ENCODE peak calls at places on chromosomes 1 and 21, in eight cellular contexts. B is sigmoid colon, M is stomach, X is suprapubic skin, F is endothelial cell of umbilical vein, J is A549, O is GM12892, Q is K562. D is an unnamed sample.
A peak's percentile ranks its signal among the peaks of the same experiment; 100 is the strongest.

GRCh38 chr1:35184495-35185199 is 8.3 kb downstream of the SFPQ start:
- DNase-seq in M (no peak), B (no peak), X (no peak), J (no peak), O (no peak), Q (no peak), F (no peak), D (no peak)

GRCh38 chr1:184160236-184160635 is 108.7 kb downstream of the TSEN15 start:
- DNase-seq in M (no peak), Q (no peak), O (no peak), F (peak; percentile 9), B (no peak), J (peak; percentile 8), X (no peak), D (no peak)

GRCh38 chr1:155052412-155053400 is 1.6 kb downstream of the ADAM15 start:
- DNase-seq in J (peak; percentile 29), M (no peak), O (no peak), Q (peak; percentile 64), B (no peak), X (no peak), F (peak; percentile 59), D (no peak)

GRCh38 chr1:115168026-115168425 is 78.7 kb upstream of the TSPAN2 start:
- DNase-seq in F (no peak), M (no peak), O (no peak), J (no peak), Q (no peak), B (no peak), X (no peak), D (no peak)

GRCh38 chr1:67682659-67683197 is 2.3 kb upstream of the GADD45A start:
- DNase-seq in Q (peak; percentile 28), F (peak; percentile 59), B (no peak), J (peak; percentile 45), X (no peak), O (no peak), M (no peak), D (no peak)

GRCh38 chr1:1947493-1947892 is 28.4 kb upstream of the TMEM52 start:
- DNase-seq in Q (no peak), B (no peak), M (peak; percentile 69), O (no peak), X (no peak), F (no peak), J (no peak), D (no peak)

GRCh38 chr1:100671604-100672003 is 47.9 kb upstream of the VCAM1 start:
- DNase-seq in F (peak; percentile 50), X (no peak), M (no peak), B (no peak), Q (no peak), O (no peak), J (no peak), D (no peak)

GRCh38 chr1:220391426-220391825 is 119.2 kb upstream of the RAB3GAP2 start:
- DNase-seq in O (no peak), J (no peak), F (no peak), B (no peak), Q (no peak), X (no peak), M (no peak), D (no peak)

GRCh38 chr21:33441489-33442477 is 38.0 kb downstream of the TMEM50B start:
- DNase-seq in B (no peak), X (no peak), J (peak; percentile 87), Q (no peak), F (no peak), O (peak; percentile 32), M (no peak), D (peak; percentile 31)

GRCh38 chr1:87435484-87435883 is 106.8 kb downstream of the LMO4 start:
- DNase-seq in B (no peak), X (no peak), J (peak; percentile 8), Q (peak; percentile 65), O (no peak), M (no peak), F (no peak), D (no peak)

GRCh38 chr1:202221911-202222909 is 28.6 kb downstream of the LGR6 start:
- DNase-seq in O (no peak), M (no peak), X (no peak), F (no peak), B (no peak), Q (no peak), J (no peak), D (no peak)

GRCh38 chr1:168179411-168180147 is 817 bp downstream of the TIPRL start:
- DNase-seq in B (no peak), M (no peak), O (no peak), Q (peak; percentile 39), J (peak; percentile 10), F (no peak), X (no peak), D (no peak)

GRCh38 chr1:153778051-153778823 is 3.0 kb downstream of the SLC27A3 start:
- DNase-seq in F (no peak), J (no peak), M (no peak), B (no peak), O (no peak), X (no peak), Q (no peak), D (no peak)

GRCh38 chr1:72122099-72122893 is 160.0 kb downstream of the NEGR1 start:
- DNase-seq in J (no peak), X (no peak), Q (no peak), M (no peak), O (no peak), B (no peak), F (no peak), D (no peak)

GRCh38 chr21:33968082-33968997 is 52.7 kb upstream of the ATP5PO start:
- DNase-seq in M (no peak), X (no peak), O (no peak), B (no peak), J (peak; percentile 38), F (peak; percentile 97), Q (peak; percentile 58), D (no peak)

GRCh38 chr1:153608742-153609584 is 4.0 kb downstream of the S100A16 start:
- DNase-seq in B (peak; percentile 84), O (no peak), J (peak; percentile 88), F (peak; percentile 98), Q (peak; percentile 95), X (peak; percentile 85), M (peak; percentile 67), D (no peak)

GRCh38 chr1:3443759-3444697 is 10.4 kb upstream of the ARHGEF16 start:
- DNase-seq in X (no peak), F (no peak), M (no peak), Q (no peak), B (no peak), O (no peak), J (no peak), D (no peak)

GRCh38 chr1:15445390-15446122 is 7.3 kb downstream of the CTRC start:
- DNase-seq in Q (no peak), M (no peak), X (no peak), J (no peak), O (no peak), B (no peak), F (no peak), D (no peak)

GRCh38 chr1:15448877-15449462 is 7.6 kb upstream of the CELA2A start:
- DNase-seq in O (no peak), Q (no peak), J (no peak), F (no peak), X (no peak), M (no peak), B (no peak), D (no peak)

GRCh38 chr1:15443281-15443680 is 5.0 kb downstream of the CTRC start:
- DNase-seq in X (no peak), F (no peak), B (no peak), O (no peak), Q (no peak), M (no peak), J (no peak), D (no peak)

GRCh38 chr1:15444476-15445389 is 6.5 kb downstream of the CTRC start:
- DNase-seq in J (no peak), Q (peak; percentile 73), X (no peak), F (no peak), O (no peak), B (no peak), M (no peak), D (no peak)

DNA sequence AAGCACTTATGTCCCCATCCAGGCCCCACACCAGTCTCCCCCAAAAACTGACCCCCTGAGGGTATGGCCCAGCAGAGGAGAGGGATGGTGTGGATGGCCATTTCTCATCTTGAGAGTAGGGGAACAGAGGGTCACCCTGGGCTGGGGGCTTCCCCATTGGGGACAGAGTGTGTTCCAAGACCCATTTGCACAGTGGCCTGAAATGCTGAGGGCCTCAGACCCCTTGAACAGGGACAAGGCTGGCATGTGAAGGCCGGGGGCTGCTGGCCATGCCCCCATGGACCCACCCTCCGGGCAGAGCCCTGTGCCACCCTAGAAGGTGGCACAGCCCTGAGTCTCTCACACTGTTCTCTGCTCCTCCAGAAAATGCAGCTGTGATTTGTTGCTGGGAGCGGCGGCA is 8.0 kb downstream of the CTRC start:
- DNase-seq in F (no peak), M (no peak), O (no peak), Q (no peak), X (no peak), J (no peak), B (no peak), D (no peak)
- TF ChIP-seq POLR2A in F (no peak), M (no peak), O (no peak), Q (no peak), X (no peak), J (no peak), B (no peak), D (no peak)

GRCh38 chr1:150152182-150152536 is 2.4 kb downstream of the PLEKHO1 start:
- DNase-seq in B (peak; percentile 79), M (no peak), X (no peak), O (no peak), Q (no peak), J (no peak), F (peak; percentile 39), D (no peak)

GRCh38 chr1:150149490-150150453 is at the start of gene PLEKHO1:
- DNase-seq in O (no peak), B (peak; percentile 96), M (peak; percentile 81), X (peak; percentile 92), Q (peak; percentile 87), J (peak; percentile 60), F (peak; percentile 88), D (peak; percentile 60)

GRCh38 chr1:150150511-150151021 is 850 bp downstream of the PLEKHO1 start:
- DNase-seq in X (peak; percentile 71), Q (peak; percentile 56), F (no peak), J (no peak), O (no peak), M (no peak), B (peak; percentile 76), D (no peak)

GRCh38 chr1:150152772-150153461 is 3.2 kb downstream of the PLEKHO1 start:
- DNase-seq in M (no peak), Q (no peak), X (no peak), F (peak; percentile 71), B (peak; percentile 75), J (no peak), O (no peak), D (no peak)

GRCh38 chr1:150151291-150152181 is 1.8 kb downstream of the PLEKHO1 start:
- DNase-seq in F (no peak), Q (no peak), O (no peak), J (no peak), X (peak; percentile 65), M (peak; percentile 31), B (peak; percentile 83), D (no peak)
- TF ChIP-seq POLR2A in F (no peak), Q (no peak), O (peak; percentile 81), J (no peak), X (no peak), M (no peak), B (peak; percentile 51), D (peak; percentile 78)

GRCh38 chr1:41496080-41497055 is 11.9 kb upstream of the EDN2 start:
- DNase-seq in J (peak; percentile 82), B (peak; percentile 97), M (peak; percentile 92), O (no peak), Q (peak; percentile 92), X (peak; percentile 90), F (peak; percentile 60), D (peak; percentile 64)
- TF ChIP-seq POLR2A in J (no peak), B (peak; percentile 58), M (no peak), O (peak; percentile 29), Q (peak; percentile 54), X (no peak), F (no peak), D (no peak)

GRCh38 chr1:27348861-27349783 is 7.3 kb downstream of the SYTL1 start:
- DNase-seq in J (peak; percentile 48), Q (peak; percentile 86), F (no peak), O (no peak), X (peak; percentile 64), B (no peak), M (peak; percentile 88), D (no peak)
- TF ChIP-seq POLR2A in J (no peak), Q (no peak), F (no peak), O (no peak), X (no peak), B (no peak), M (no peak), D (no peak)

D was measured in GM12891.